ENCODE peak calls at places on chromosomes 6 and 20, in six cellular contexts. X is A549; E is stimulated activated CD4-positive, alpha-beta T cell treated with anti-CD3 and anti-CD28 coated beads, Interleukin-12 subunit alpha, Interleukin-12 subunit beta, amount 100 ng/mL, for 4 hours; R is HTR-8/SVneo; F is T follicular helper cell; P is posterior cingulate gyrus. I is an unnamed sample.
A peak's percentile ranks its signal among the peaks of the same experiment; 100 is the strongest.

GRCh38 chr6:41318648-41319565 is 16.5 kb upstream of the NCR2 start:
- DNase-seq in X (peak; percentile 81), R (peak; percentile 84), F (peak; percentile 66), E (peak; percentile 76), P (peak; percentile 72), I (peak; percentile 57)

GRCh38 chr20:36628076-36628475 is 17.9 kb downstream of the SLA2 start:
- DNase-seq in R (no peak), X (no peak), F (no peak), P (no peak), E (no peak), I (no peak)

GRCh38 chr20:12358655-12359009 is 440.9 kb downstream of the BTBD3 start:
- DNase-seq in E (no peak), P (no peak), R (no peak), X (no peak), F (no peak), I (no peak)

GRCh38 chr6:134730013-134730412 is 219.9 kb downstream of the ALDH8A1 start:
- DNase-seq in X (no peak), F (no peak), E (no peak), P (no peak), R (no peak), I (no peak)

GRCh38 chr20:36309643-36310042 is 3.5 kb downstream of the DLGAP4 start:
- DNase-seq in P (no peak), X (no peak), F (no peak), R (no peak), E (no peak), I (no peak)

GRCh38 chr20:18856873-18857272 is 43.3 kb downstream of the SCP2D1 start:
- DNase-seq in X (no peak), F (no peak), P (no peak), R (no peak), E (no peak), I (no peak)

GRCh38 chr20:58984691-58985090 is 3.6 kb downstream of the NELFCD start:
- DNase-seq in R (no peak), F (no peak), X (no peak), E (no peak), P (no peak), I (no peak)

GRCh38 chr6:147972436-147972835 is 370.2 kb upstream of the SASH1 start:
- DNase-seq in R (no peak), E (no peak), F (no peak), P (no peak), X (no peak), I (no peak)

GRCh38 chr6:39484276-39484675 is 161.8 kb upstream of the KCNK16 start:
- DNase-seq in F (no peak), E (no peak), X (no peak), R (no peak), P (no peak), I (no peak)

GRCh38 chr20:43711098-43711654 is 15.6 kb downstream of the GTSF1L start:
- DNase-seq in R (no peak), X (no peak), P (no peak), F (no peak), E (no peak), I (no peak)

GRCh38 chr6:82205793-82206425 is 41.6 kb downstream of the IBTK start:
- DNase-seq in X (no peak), P (no peak), F (no peak), E (no peak), R (no peak), I (no peak)

GRCh38 chr6:41573268-41573667 is 27.1 kb downstream of the FOXP4 start:
- DNase-seq in X (no peak), F (no peak), R (no peak), E (no peak), P (no peak), I (no peak)

GRCh38 chr20:52649727-52650126 is 322.4 kb upstream of the TSHZ2 start:
- DNase-seq in P (no peak), F (no peak), X (no peak), R (no peak), E (no peak), I (no peak)

GRCh38 chr6:157291356-157291755 is 32.0 kb downstream of the TMEM242 start:
- DNase-seq in R (no peak), X (no peak), P (no peak), E (no peak), F (no peak), I (no peak)

GRCh38 chr6:12987783-12988182 is 271.2 kb downstream of the PHACTR1 start:
- DNase-seq in R (no peak), X (no peak), E (no peak), P (no peak), F (no peak), I (no peak)

GRCh38 chr6:158031445-158032353 is 50.0 kb downstream of the SYNJ2 start:
- DNase-seq in R (peak; percentile 63), P (no peak), E (no peak), F (no peak), X (peak; percentile 68), I (no peak)

GRCh38 chr20:48682529-48683385 is 145.0 kb downstream of the PREX1 start:
- DNase-seq in X (no peak), E (no peak), P (peak; percentile 70), F (no peak), R (peak; percentile 69), I (no peak)

GRCh38 chr6:52136055-52136454 is 48.6 kb upstream of the PKHD1 start:
- DNase-seq in R (no peak), X (no peak), F (no peak), E (no peak), P (no peak), I (no peak)

GRCh38 chr6:98469146-98469545 is 365.2 kb upstream of the POU3F2 start:
- DNase-seq in P (no peak), R (no peak), X (no peak), E (no peak), F (no peak), I (no peak)

GRCh38 chr6:22785036-22785435 is 215.7 kb downstream of the HDGFL1 start:
- DNase-seq in E (no peak), R (no peak), P (peak; percentile 30), F (no peak), X (no peak), I (no peak)

GRCh38 chr6:142857609-142858195 is 87.3 kb downstream of the HIVEP2 start:
- DNase-seq in X (no peak), R (no peak), P (no peak), F (no peak), E (no peak), I (no peak)

GRCh38 chr6:42043787-42044475 is 6.4 kb upstream of the TAF8 start:
- DNase-seq in P (peak; percentile 88), F (peak; percentile 91), X (peak; percentile 82), E (peak; percentile 94), R (peak; percentile 92), I (peak; percentile 64)

GRCh38 chr6:90274481-90275030 is 22.1 kb downstream of the BACH2 start:
- DNase-seq in F (peak; percentile 91), R (no peak), P (no peak), E (peak; percentile 79), X (no peak), I (no peak)

GRCh38 chr6:34673079-34673478 is 23.5 kb downstream of the ILRUN start:
- DNase-seq in P (no peak), F (no peak), R (no peak), E (no peak), X (no peak), I (no peak)

GRCh38 chr6:30759575-30760239 is 15.4 kb upstream of the IER3 start:
- DNase-seq in R (peak; percentile 85), P (no peak), E (no peak), F (no peak), X (peak; percentile 85), I (no peak)

GRCh38 chr6:110534731-110535164 is 58.3 kb upstream of the SLC22A16 start:
- DNase-seq in F (no peak), X (no peak), P (peak; percentile 82), E (no peak), R (no peak), I (no peak)

GRCh38 chr6:138959521-138959920 is 28.5 kb downstream of the REPS1 start:
- DNase-seq in X (no peak), P (no peak), E (no peak), R (no peak), F (no peak), I (no peak)

GRCh38 chr6:13267142-13267621 is 61.2 kb downstream of the TBC1D7 start:
- DNase-seq in F (no peak), R (no peak), X (no peak), E (no peak), P (no peak), I (no peak)

GRCh38 chr6:147873826-147874225 is 365.3 kb downstream of the SAMD5 start:
- DNase-seq in P (no peak), X (no peak), R (no peak), F (no peak), E (no peak), I (no peak)

GRCh38 chr20:21099653-21100589 is 6.2 kb downstream of the LINC00237 start:
- DNase-seq in P (peak; percentile 59), X (peak; percentile 24), R (no peak), E (no peak), F (no peak), I (no peak)

GRCh38 chr20:15214051-15214450 is 876.6 kb upstream of the FLRT3 start:
- DNase-seq in F (no peak), E (no peak), R (no peak), P (no peak), X (no peak), I (no peak)

GRCh38 chr6:39366875-39367618 is 44.5 kb upstream of the KCNK16 start:
- DNase-seq in F (no peak), P (peak; percentile 41), X (no peak), R (no peak), E (no peak), I (no peak)

GRCh38 chr20:57475388-57476072 is 49.4 kb downstream of the CTCFL start:
- DNase-seq in R (no peak), P (no peak), F (no peak), E (no peak), X (no peak), I (no peak)

GRCh38 chr6:84731901-84732300 is 32.5 kb downstream of the TBX18 start:
- DNase-seq in P (no peak), X (no peak), R (no peak), E (no peak), F (no peak), I (no peak)

GRCh38 chr6:119129148-119129967 is 50.9 kb upstream of the FAM184A start:
- DNase-seq in E (no peak), P (no peak), F (no peak), R (peak; percentile 43), X (peak; percentile 60), I (peak; percentile 56)

GRCh38 chr6:15025416-15025815 is 220.5 kb upstream of the JARID2 start:
- DNase-seq in E (no peak), R (no peak), P (no peak), F (no peak), X (no peak), I (no peak)